ENCODE peak calls at places on chromosomes 12 and 14, in six cellular contexts. M is MM.1S, N is uterus, B is left ventricle myocardium inferior, T is lower leg skin, J is GM10248. Q is an unnamed sample.

GRCh38 chr12:14454098-14454907 is 88.8 kb downstream of the ATF7IP start:
- DNase-seq in M (peak; percentile 39), N (no peak), B (no peak), T (no peak), J (peak; percentile 52), Q (no peak)

GRCh38 chr12:84842406-84843013 is 70.1 kb downstream of the SLC6A15 start:
- DNase-seq in M (peak; percentile 53), N (no peak), B (no peak), T (no peak), J (peak; percentile 19), Q (no peak)

GRCh38 chr14:75254381-75254821 is 24.2 kb upstream of the FOS start:
- DNase-seq in M (no peak), N (no peak), B (no peak), T (peak; percentile 81), J (no peak), Q (no peak)

GRCh38 chr14:31560759-31561154 is 447 bp upstream of the NUBPL start:
- DNase-seq in M (no peak), N (no peak), B (no peak), T (no peak), J (peak; percentile 10), Q (no peak)

GRCh38 chr12:121534495-121535148 is 46.2 kb downstream of the KDM2B start:
- DNase-seq in M (peak; percentile 25), N (no peak), B (no peak), T (no peak), J (peak; percentile 77), Q (no peak)

GRCh38 chr12:93786669-93787397 is 109.7 kb downstream of the CRADD start:
- DNase-seq in M (no peak), N (no peak), B (no peak), T (no peak), J (no peak), Q (no peak)

GRCh38 chr12:53265783-53266182 is 2.3 kb upstream of the ESPL1 start:
- DNase-seq in M (no peak), N (no peak), B (no peak), T (no peak), J (no peak), Q (no peak)

GRCh38 chr14:52876311-52876710 is 74.5 kb downstream of the FERMT2 start:
- DNase-seq in M (no peak), N (no peak), B (no peak), T (no peak), J (no peak), Q (no peak)

GRCh38 chr12:104534162-104534856 is 77.6 kb downstream of the CHST11 start:
- DNase-seq in M (no peak), N (no peak), B (no peak), T (no peak), J (no peak), Q (no peak)

GRCh38 chr12:71947645-71948105 is 9.0 kb downstream of the TPH2 start:
- DNase-seq in M (no peak), N (no peak), B (no peak), T (no peak), J (no peak), Q (no peak)

GRCh38 chr12:21850419-21850818 is 75.9 kb upstream of the KCNJ8 start:
- DNase-seq in M (no peak), N (no peak), B (no peak), T (no peak), J (no peak), Q (no peak)

GRCh38 chr12:27818421-27818918 is 38.4 kb upstream of the MANSC4 start:
- DNase-seq in M (no peak), N (peak; percentile 46), B (no peak), T (no peak), J (no peak), Q (no peak)

GRCh38 chr14:100640481-100641273 is 53.5 kb upstream of the BEGAIN start:
- DNase-seq in M (peak; percentile 64), N (no peak), B (no peak), T (no peak), J (peak; percentile 66), Q (no peak)

GRCh38 chr12:107732365-107732764 is 28.6 kb downstream of the PRDM4 start:
- DNase-seq in M (no peak), N (no peak), B (no peak), T (no peak), J (no peak), Q (no peak)

GRCh38 chr14:64434528-64434927 is 30.8 kb upstream of the AKAP5 start:
- DNase-seq in M (no peak), N (no peak), B (no peak), T (no peak), J (no peak), Q (no peak)

GRCh38 chr12:124497658-124498057 is 69.8 kb downstream of the NCOR2 start:
- DNase-seq in M (no peak), N (no peak), B (peak; percentile 84), T (peak; percentile 71), J (no peak), Q (no peak)

GRCh38 chr12:93802698-93803097 is 125.5 kb downstream of the CRADD start:
- DNase-seq in M (no peak), N (no peak), B (no peak), T (no peak), J (no peak), Q (no peak)

GRCh38 chr12:124829008-124829707 is 34.5 kb downstream of the SCARB1 start:
- DNase-seq in M (no peak), N (no peak), B (no peak), T (no peak), J (no peak), Q (no peak)

GRCh38 chr12:28172434-28173030 is 17.7 kb upstream of the CCDC91 start:
- DNase-seq in M (peak; percentile 26), N (no peak), B (no peak), T (no peak), J (no peak), Q (no peak)

GRCh38 chr14:58709949-58710348 is 72.2 kb downstream of the DACT1 start:
- DNase-seq in M (no peak), N (no peak), B (no peak), T (no peak), J (no peak), Q (no peak)

GRCh38 chr12:92505373-92506340 is 197.1 kb upstream of the PLEKHG7 start:
- DNase-seq in M (no peak), N (peak; percentile 85), B (peak; percentile 78), T (no peak), J (peak; percentile 33), Q (no peak)

GRCh38 chr14:61186341-61186740 is 94.8 kb downstream of the TMEM30B start:
- DNase-seq in M (no peak), N (no peak), B (no peak), T (no peak), J (no peak), Q (no peak)

GRCh38 chr12:124443929-124444712 is 123.3 kb downstream of the NCOR2 start:
- DNase-seq in M (no peak), N (no peak), B (no peak), T (no peak), J (no peak), Q (no peak)

GRCh38 chr14:61335049-61335448 is 13.7 kb downstream of the PRKCH start:
- DNase-seq in M (no peak), N (no peak), B (no peak), T (no peak), J (no peak), Q (no peak)

GRCh38 chr12:52829986-52830385 is 4.1 kb downstream of the KRT79 start:
- DNase-seq in M (no peak), N (no peak), B (no peak), T (no peak), J (no peak), Q (no peak)

GRCh38 chr12:69157023-69157655 is 82.2 kb upstream of the CPSF6 start:
- DNase-seq in M (peak; percentile 93), N (peak; percentile 60), B (peak; percentile 77), T (peak; percentile 62), J (peak; percentile 85), Q (peak; percentile 63)

GRCh38 chr14:100822007-100822406 is 3.9 kb upstream of the MEG3 start:
- DNase-seq in M (no peak), N (no peak), B (no peak), T (no peak), J (no peak), Q (no peak)

GRCh38 chr14:79246200-79246599 is 965.1 kb downstream of the DIO2 start:
- DNase-seq in M (no peak), N (no peak), B (no peak), T (no peak), J (no peak), Q (no peak)

GRCh38 chr14:74913986-74914573 is 9.0 kb downstream of the RPS6KL1 start:
- DNase-seq in M (no peak), N (peak; percentile 77), B (peak; percentile 74), T (peak; percentile 79), J (peak; percentile 64), Q (no peak)

GRCh38 chr12:116015525-116015924 is 262.0 kb downstream of the MED13L start:
- DNase-seq in M (peak; percentile 8), N (no peak), B (no peak), T (no peak), J (peak; percentile 17), Q (no peak)
- TF ChIP-seq CTCF in M (peak; percentile 22), N (peak; percentile 55), B (peak; percentile 71), T (no peak), J (peak; percentile 37), Q (no peak)

GRCh38 chr14:97138801-97139200 is 341.6 kb downstream of the VRK1 start:
- DNase-seq in M (no peak), N (no peak), B (no peak), T (no peak), J (no peak), Q (no peak)

GRCh38 chr14:97143011-97143410 is 345.8 kb downstream of the VRK1 start:
- DNase-seq in M (no peak), N (no peak), B (no peak), T (no peak), J (no peak), Q (no peak)

GRCh38 chr14:97137705-97138104 is 340.5 kb downstream of the VRK1 start:
- DNase-seq in M (no peak), N (no peak), B (no peak), T (no peak), J (no peak), Q (no peak)

GRCh38 chr14:97143456-97143855 is 346.3 kb downstream of the VRK1 start:
- DNase-seq in M (no peak), N (no peak), B (no peak), T (no peak), J (no peak), Q (no peak)
- TF ChIP-seq CTCF in M (no peak), N (no peak), B (no peak), T (no peak), J (no peak), Q (no peak)

DNA sequence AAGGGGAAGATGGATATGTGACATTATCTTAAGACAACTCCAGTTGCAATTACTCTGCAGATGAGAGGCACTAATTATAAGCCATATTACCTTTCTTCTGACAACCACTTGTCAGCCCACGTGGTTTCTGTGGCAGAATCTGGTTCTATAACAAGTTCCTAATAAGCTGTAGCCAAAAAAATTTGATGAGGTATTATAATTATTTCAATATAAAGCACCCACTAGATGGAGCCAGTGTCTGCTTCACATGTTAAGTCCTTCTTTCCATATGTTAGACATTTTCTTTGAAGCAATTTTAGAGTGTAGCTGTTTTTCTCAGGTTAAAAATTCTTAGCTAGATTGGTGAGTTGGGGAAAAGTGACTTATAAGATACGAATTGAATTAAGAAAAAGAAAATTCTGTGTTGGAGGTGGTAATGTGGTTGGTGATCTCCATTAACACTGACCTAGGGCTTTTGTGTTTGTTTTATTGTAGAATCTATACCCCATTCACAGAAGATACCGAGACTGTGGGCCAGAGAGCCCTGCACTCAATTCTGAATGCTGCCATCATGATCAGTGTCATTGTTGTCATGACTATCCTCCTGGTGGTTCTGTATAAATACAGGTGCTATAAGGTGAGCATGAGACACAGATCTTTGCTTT is 36.9 kb downstream of the PSEN1 start:
- DNase-seq in M (peak; percentile 12), N (no peak), B (no peak), T (no peak), J (peak; percentile 31), Q (no peak)
- TF ChIP-seq CTCF in M (peak; percentile 28), N (peak; percentile 56), B (peak; percentile 56), T (no peak), J (peak; percentile 49), Q (peak; percentile 45)

GRCh38 chr14:41280745-41281144 is 325.9 kb upstream of the LRFN5 start:
- DNase-seq in M (no peak), N (no peak), B (no peak), T (no peak), J (no peak), Q (no peak)
- TF ChIP-seq CTCF in M (no peak), N (no peak), B (no peak), T (no peak), J (no peak), Q (no peak)